ENCODE peak calls at places on chromosome 9, in ten cellular contexts. One of them, this sample, is unnamed. For H3K4me1, the result is how much of the 10 kb centered on the place peaks cover.

GRCh38 chr9:100058699-100059579 is 39.9 kb downstream of the ERP44 start:
- DNase-seq in GM23248: no peak
- DNase-seq in left ventricle myocardium inferior: no peak
- DNase-seq in lung: no peak
- DNase-seq in CD8-positive, alpha-beta memory T cell: no peak
- DNase-seq in HepG2: no peak
- DNase-seq in body of pancreas: no peak
- DNase-seq in K562: no peak
- DNase-seq in heart left ventricle: no peak
- DNase-seq in IMR-90: no peak
- DNase-seq in this sample: no peak

GRCh38 chr9:117485176-117485575 is 70.3 kb upstream of the ASTN2 start:
- DNase-seq in GM23248: peak
- DNase-seq in left ventricle myocardium inferior: no peak
- DNase-seq in lung: no peak
- DNase-seq in CD8-positive, alpha-beta memory T cell: no peak
- DNase-seq in HepG2: no peak
- DNase-seq in body of pancreas: no peak
- DNase-seq in K562: no peak
- DNase-seq in heart left ventricle: no peak
- DNase-seq in IMR-90: no peak
- DNase-seq in this sample: no peak

GRCh38 chr9:4550777-4551476 is 60.7 kb downstream of the SLC1A1 start:
- DNase-seq in GM23248: no peak
- DNase-seq in left ventricle myocardium inferior: no peak
- DNase-seq in lung: no peak
- DNase-seq in CD8-positive, alpha-beta memory T cell: peak
- DNase-seq in HepG2: no peak
- DNase-seq in body of pancreas: no peak
- DNase-seq in K562: no peak
- DNase-seq in heart left ventricle: no peak
- DNase-seq in IMR-90: peak
- DNase-seq in this sample: peak

GRCh38 chr9:108813951-108814601 is 41.7 kb downstream of the ACTL7B start:
- DNase-seq in GM23248: peak
- DNase-seq in left ventricle myocardium inferior: no peak
- DNase-seq in lung: no peak
- DNase-seq in CD8-positive, alpha-beta memory T cell: no peak
- DNase-seq in HepG2: peak
- DNase-seq in body of pancreas: no peak
- DNase-seq in K562: no peak
- DNase-seq in heart left ventricle: no peak
- DNase-seq in IMR-90: no peak
- DNase-seq in this sample: no peak

GRCh38 chr9:128383007-128383753 is 12.0 kb downstream of the URM1 start:
- DNase-seq in GM23248: no peak
- DNase-seq in left ventricle myocardium inferior: no peak
- DNase-seq in lung: no peak
- DNase-seq in CD8-positive, alpha-beta memory T cell: no peak
- DNase-seq in HepG2: no peak
- DNase-seq in body of pancreas: no peak
- DNase-seq in K562: no peak
- DNase-seq in heart left ventricle: no peak
- DNase-seq in IMR-90: no peak
- DNase-seq in this sample: no peak

GRCh38 chr9:83701769-83702168 is 6.0 kb downstream of the UBQLN1 start:
- DNase-seq in GM23248: peak
- DNase-seq in left ventricle myocardium inferior: no peak
- DNase-seq in lung: no peak
- DNase-seq in CD8-positive, alpha-beta memory T cell: no peak
- DNase-seq in HepG2: no peak
- DNase-seq in body of pancreas: no peak
- DNase-seq in K562: no peak
- DNase-seq in heart left ventricle: no peak
- DNase-seq in IMR-90: peak
- DNase-seq in this sample: no peak

GRCh38 chr9:89844535-89844934 is 239.7 kb downstream of the GADD45G start:
- DNase-seq in GM23248: no peak
- DNase-seq in left ventricle myocardium inferior: no peak
- DNase-seq in lung: peak
- DNase-seq in CD8-positive, alpha-beta memory T cell: no peak
- DNase-seq in HepG2: no peak
- DNase-seq in body of pancreas: no peak
- DNase-seq in K562: no peak
- DNase-seq in heart left ventricle: no peak
- DNase-seq in IMR-90: no peak
- DNase-seq in this sample: no peak

GRCh38 chr9:85420750-85421149 is 321.0 kb downstream of the AGTPBP1 start:
- DNase-seq in GM23248: no peak
- DNase-seq in left ventricle myocardium inferior: no peak
- DNase-seq in lung: no peak
- DNase-seq in CD8-positive, alpha-beta memory T cell: no peak
- DNase-seq in HepG2: no peak
- DNase-seq in body of pancreas: no peak
- DNase-seq in K562: no peak
- DNase-seq in heart left ventricle: no peak
- DNase-seq in IMR-90: no peak
- DNase-seq in this sample: no peak

GRCh38 chr9:134625361-134626140 is 16.1 kb upstream of the COL5A1 start:
- DNase-seq in GM23248: peak
- DNase-seq in left ventricle myocardium inferior: no peak
- DNase-seq in lung: no peak
- DNase-seq in CD8-positive, alpha-beta memory T cell: no peak
- DNase-seq in HepG2: no peak
- DNase-seq in body of pancreas: no peak
- DNase-seq in K562: no peak
- DNase-seq in heart left ventricle: peak
- DNase-seq in IMR-90: peak
- DNase-seq in this sample: no peak

GRCh38 chr9:134623408-134624066 is 18.1 kb upstream of the COL5A1 start:
- DNase-seq in GM23248: peak
- DNase-seq in left ventricle myocardium inferior: no peak
- DNase-seq in lung: no peak
- DNase-seq in CD8-positive, alpha-beta memory T cell: no peak
- DNase-seq in HepG2: no peak
- DNase-seq in body of pancreas: no peak
- DNase-seq in K562: peak
- DNase-seq in heart left ventricle: peak
- DNase-seq in IMR-90: no peak
- DNase-seq in this sample: no peak

GRCh38 chr9:134622896-134623407 is 18.7 kb upstream of the COL5A1 start:
- DNase-seq in GM23248: no peak
- DNase-seq in left ventricle myocardium inferior: no peak
- DNase-seq in lung: no peak
- DNase-seq in CD8-positive, alpha-beta memory T cell: no peak
- DNase-seq in HepG2: no peak
- DNase-seq in body of pancreas: no peak
- DNase-seq in K562: no peak
- DNase-seq in heart left ventricle: peak
- DNase-seq in IMR-90: no peak
- DNase-seq in this sample: no peak

GRCh38 chr9:134624827-134625181 is 16.8 kb upstream of the COL5A1 start:
- DNase-seq in GM23248: peak
- DNase-seq in left ventricle myocardium inferior: no peak
- DNase-seq in lung: no peak
- DNase-seq in CD8-positive, alpha-beta memory T cell: no peak
- DNase-seq in HepG2: no peak
- DNase-seq in body of pancreas: no peak
- DNase-seq in K562: no peak
- DNase-seq in heart left ventricle: peak
- DNase-seq in IMR-90: peak
- DNase-seq in this sample: no peak

DNA sequence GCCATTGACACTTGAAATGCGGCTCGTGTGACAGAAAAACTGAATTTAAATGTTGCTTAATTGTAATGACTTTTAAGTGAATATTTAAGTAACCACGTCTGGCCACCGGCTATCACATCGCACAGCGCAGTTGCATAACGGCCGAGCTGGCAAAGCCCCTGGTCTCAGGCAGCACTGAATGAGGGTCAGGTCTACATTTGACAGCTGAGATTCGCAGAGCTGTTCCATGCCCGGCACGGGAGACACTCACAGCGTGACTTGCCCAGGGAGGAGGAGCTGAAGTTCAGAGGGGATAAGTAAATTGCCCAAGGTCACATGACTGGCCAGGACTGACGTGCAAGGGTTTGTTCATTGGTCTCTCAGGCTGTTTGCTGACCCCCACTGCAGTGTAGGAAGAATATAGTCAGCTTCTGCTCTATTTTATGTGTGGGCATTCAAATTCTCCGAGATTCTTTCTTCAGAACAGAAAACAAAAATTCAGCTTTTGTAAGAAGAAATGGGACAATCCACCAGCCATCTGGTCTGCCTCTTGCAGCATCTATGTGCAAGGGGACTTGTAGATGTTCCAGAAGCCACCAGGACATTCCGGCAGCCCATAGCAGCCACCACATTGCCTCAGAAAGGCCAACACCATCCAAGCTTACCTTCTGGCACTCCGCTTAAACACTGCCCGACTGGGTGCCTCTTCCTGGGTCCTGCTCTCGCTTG is 17.3 kb upstream of the COL5A1 start:
- DNase-seq in GM23248: peak
- DNase-seq in left ventricle myocardium inferior: no peak
- DNase-seq in lung: no peak
- DNase-seq in CD8-positive, alpha-beta memory T cell: no peak
- DNase-seq in HepG2: no peak
- DNase-seq in body of pancreas: no peak
- DNase-seq in K562: no peak
- DNase-seq in heart left ventricle: peak
- DNase-seq in IMR-90: no peak
- DNase-seq in this sample: no peak
- H3K4me1 ChIP-seq in GM23248: under half
- H3K4me1 ChIP-seq in left ventricle myocardium inferior: under half
- H3K4me1 ChIP-seq in lung: under half
- H3K4me1 ChIP-seq in CD8-positive, alpha-beta memory T cell: under half
- H3K4me1 ChIP-seq in HepG2: under half
- H3K4me1 ChIP-seq in body of pancreas: under half
- H3K4me1 ChIP-seq in K562: under half
- H3K4me1 ChIP-seq in heart left ventricle: under half
- H3K4me1 ChIP-seq in IMR-90: under half
- H3K4me1 ChIP-seq in this sample: under half

GRCh38 chr9:121292801-121293241 is 24.9 kb downstream of the GSN start:
- DNase-seq in GM23248: no peak
- DNase-seq in left ventricle myocardium inferior: no peak
- DNase-seq in lung: no peak
- DNase-seq in CD8-positive, alpha-beta memory T cell: no peak
- DNase-seq in HepG2: no peak
- DNase-seq in body of pancreas: no peak
- DNase-seq in K562: no peak
- DNase-seq in heart left ventricle: no peak
- DNase-seq in IMR-90: no peak
- DNase-seq in this sample: no peak

GRCh38 chr9:121294866-121295661 is 27.1 kb downstream of the GSN start:
- DNase-seq in GM23248: no peak
- DNase-seq in left ventricle myocardium inferior: peak
- DNase-seq in lung: no peak
- DNase-seq in CD8-positive, alpha-beta memory T cell: no peak
- DNase-seq in HepG2: peak
- DNase-seq in body of pancreas: peak
- DNase-seq in K562: no peak
- DNase-seq in heart left ventricle: peak
- DNase-seq in IMR-90: no peak
- DNase-seq in this sample: no peak

GRCh38 chr9:121289554-121290370 is 21.8 kb downstream of the GSN start:
- DNase-seq in GM23248: peak
- DNase-seq in left ventricle myocardium inferior: no peak
- DNase-seq in lung: peak
- DNase-seq in CD8-positive, alpha-beta memory T cell: no peak
- DNase-seq in HepG2: no peak
- DNase-seq in body of pancreas: no peak
- DNase-seq in K562: no peak
- DNase-seq in heart left ventricle: no peak
- DNase-seq in IMR-90: no peak
- DNase-seq in this sample: no peak

GRCh38 chr9:121294181-121294743 is 26.3 kb downstream of the GSN start:
- DNase-seq in GM23248: no peak
- DNase-seq in left ventricle myocardium inferior: peak
- DNase-seq in lung: no peak
- DNase-seq in CD8-positive, alpha-beta memory T cell: no peak
- DNase-seq in HepG2: no peak
- DNase-seq in body of pancreas: no peak
- DNase-seq in K562: no peak
- DNase-seq in heart left ventricle: peak
- DNase-seq in IMR-90: no peak
- DNase-seq in this sample: no peak

GRCh38 chr9:121292051-121292450 is 24.1 kb downstream of the GSN start:
- DNase-seq in GM23248: no peak
- DNase-seq in left ventricle myocardium inferior: no peak
- DNase-seq in lung: no peak
- DNase-seq in CD8-positive, alpha-beta memory T cell: no peak
- DNase-seq in HepG2: no peak
- DNase-seq in body of pancreas: no peak
- DNase-seq in K562: no peak
- DNase-seq in heart left ventricle: peak
- DNase-seq in IMR-90: no peak
- DNase-seq in this sample: no peak
- H3K4me1 ChIP-seq in GM23248: under half
- H3K4me1 ChIP-seq in left ventricle myocardium inferior: half or more
- H3K4me1 ChIP-seq in lung: under half
- H3K4me1 ChIP-seq in CD8-positive, alpha-beta memory T cell: under half
- H3K4me1 ChIP-seq in HepG2: half or more
- H3K4me1 ChIP-seq in body of pancreas: under half
- H3K4me1 ChIP-seq in K562: under half
- H3K4me1 ChIP-seq in heart left ventricle: half or more
- H3K4me1 ChIP-seq in IMR-90: under half
- H3K4me1 ChIP-seq in this sample: under half

DNA sequence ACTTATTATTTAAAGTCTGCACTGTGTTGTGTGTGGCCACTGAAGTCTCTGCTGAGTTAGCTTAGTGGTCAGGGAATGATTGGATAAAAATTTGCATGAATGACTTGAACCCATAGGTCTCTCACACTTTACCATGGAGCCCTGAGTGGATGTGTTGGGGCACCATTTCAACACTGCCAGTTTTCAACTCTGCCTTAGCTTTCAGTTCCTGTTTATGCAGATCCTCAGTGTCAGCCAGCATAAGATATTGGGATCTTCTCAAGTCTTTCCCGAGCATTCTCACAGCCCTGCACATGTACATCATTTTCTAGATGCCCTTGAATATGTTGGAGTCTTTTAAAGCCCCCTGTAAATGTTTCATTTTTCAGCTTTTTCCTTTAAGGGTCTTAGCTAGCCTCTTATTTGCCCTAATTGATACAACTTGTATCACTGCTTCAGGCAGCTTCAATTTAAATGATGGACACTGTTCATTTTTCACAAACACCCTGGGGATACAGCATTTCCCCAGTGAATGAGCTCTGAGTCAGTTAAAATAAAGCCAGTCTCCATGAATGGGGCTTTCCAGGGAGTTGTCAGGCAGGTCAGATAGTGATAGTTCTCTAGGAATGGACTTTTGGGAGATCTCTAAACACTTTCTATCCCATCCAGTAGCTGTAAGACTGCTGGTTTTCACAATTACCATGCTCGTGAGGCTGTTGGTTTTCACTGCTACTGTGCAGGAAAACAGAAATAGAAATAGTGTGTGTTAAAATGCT is 211.9 kb upstream of the PAPPA start:
- DNase-seq in GM23248: peak
- DNase-seq in left ventricle myocardium inferior: no peak
- DNase-seq in lung: no peak
- DNase-seq in CD8-positive, alpha-beta memory T cell: no peak
- DNase-seq in HepG2: no peak
- DNase-seq in body of pancreas: no peak
- DNase-seq in K562: no peak
- DNase-seq in heart left ventricle: no peak
- DNase-seq in IMR-90: peak
- DNase-seq in this sample: no peak
- H3K4me1 ChIP-seq in GM23248: half or more
- H3K4me1 ChIP-seq in left ventricle myocardium inferior: under half
- H3K4me1 ChIP-seq in lung: under half
- H3K4me1 ChIP-seq in CD8-positive, alpha-beta memory T cell: under half
- H3K4me1 ChIP-seq in HepG2: half or more
- H3K4me1 ChIP-seq in body of pancreas: under half
- H3K4me1 ChIP-seq in K562: under half
- H3K4me1 ChIP-seq in heart left ventricle: under half
- H3K4me1 ChIP-seq in IMR-90: under half
- H3K4me1 ChIP-seq in this sample: under half

GRCh38 chr9:129496187-129497063 is 124.5 kb downstream of the C9orf50 start:
- DNase-seq in GM23248: peak
- DNase-seq in left ventricle myocardium inferior: peak
- DNase-seq in lung: peak
- DNase-seq in CD8-positive, alpha-beta memory T cell: no peak
- DNase-seq in HepG2: peak
- DNase-seq in body of pancreas: peak
- DNase-seq in K562: peak
- DNase-seq in heart left ventricle: peak
- DNase-seq in IMR-90: peak
- DNase-seq in this sample: peak
- H3K4me1 ChIP-seq in GM23248: under half
- H3K4me1 ChIP-seq in left ventricle myocardium inferior: half or more
- H3K4me1 ChIP-seq in lung: under half
- H3K4me1 ChIP-seq in CD8-positive, alpha-beta memory T cell: under half
- H3K4me1 ChIP-seq in HepG2: half or more
- H3K4me1 ChIP-seq in body of pancreas: half or more
- H3K4me1 ChIP-seq in K562: half or more
- H3K4me1 ChIP-seq in heart left ventricle: under half
- H3K4me1 ChIP-seq in IMR-90: under half
- H3K4me1 ChIP-seq in this sample: under half

This sample was measured in naive thymus-derived CD4-positive, alpha-beta T cell.